ENCODE peak calls at places on chromosomes 1 and 21, in ten cellular contexts. One of them, this sample, is unnamed.

GRCh38 chr1:205610036-205610435 is 21.8 kb downstream of the ELK4 start:
- DNase-seq in KG1: no peak
- DNase-seq in mesenchymal stem cell: peak
- DNase-seq in retina: no peak
- DNase-seq in RWPE1: no peak
- DNase-seq in foreskin melanocyte: peak
- DNase-seq in Caco-2: no peak
- DNase-seq in skeletal muscle cell: no peak
- DNase-seq in NCI-H1105: no peak
- DNase-seq in B cell: no peak
- DNase-seq in this sample: no peak

GRCh38 chr1:171868217-171868616 is 26.9 kb downstream of the DNM3 start:
- DNase-seq in foreskin melanocyte: no peak
- DNase-seq in retina: no peak
- DNase-seq in RWPE1: no peak
- DNase-seq in skeletal muscle cell: no peak
- DNase-seq in mesenchymal stem cell: no peak
- DNase-seq in NCI-H1105: no peak
- DNase-seq in KG1: no peak
- DNase-seq in B cell: no peak
- DNase-seq in Caco-2: no peak
- DNase-seq in this sample: no peak

GRCh38 chr21:42534361-42534900 is 20.8 kb downstream of the SLC37A1 start:
- DNase-seq in foreskin melanocyte: no peak
- DNase-seq in KG1: no peak
- DNase-seq in B cell: peak
- DNase-seq in skeletal muscle cell: no peak
- DNase-seq in RWPE1: no peak
- DNase-seq in retina: no peak
- DNase-seq in mesenchymal stem cell: no peak
- DNase-seq in Caco-2: no peak
- DNase-seq in NCI-H1105: no peak
- DNase-seq in this sample: no peak

GRCh38 chr1:154975409-154976205 is 1.1 kb downstream of the CKS1B start:
- DNase-seq in KG1: peak
- DNase-seq in skeletal muscle cell: no peak
- DNase-seq in NCI-H1105: no peak
- DNase-seq in Caco-2: peak
- DNase-seq in retina: no peak
- DNase-seq in mesenchymal stem cell: peak
- DNase-seq in B cell: peak
- DNase-seq in foreskin melanocyte: no peak
- DNase-seq in RWPE1: no peak
- DNase-seq in this sample: no peak

GRCh38 chr1:42975561-42976225 is 17.0 kb upstream of the SLC2A1 start:
- DNase-seq in skeletal muscle cell: no peak
- DNase-seq in RWPE1: no peak
- DNase-seq in mesenchymal stem cell: no peak
- DNase-seq in retina: no peak
- DNase-seq in B cell: no peak
- DNase-seq in foreskin melanocyte: no peak
- DNase-seq in NCI-H1105: no peak
- DNase-seq in Caco-2: no peak
- DNase-seq in KG1: no peak
- DNase-seq in this sample: no peak

GRCh38 chr1:26112407-26112775 is 767 bp downstream of the PDIK1L start:
- DNase-seq in B cell: no peak
- DNase-seq in Caco-2: no peak
- DNase-seq in mesenchymal stem cell: no peak
- DNase-seq in RWPE1: no peak
- DNase-seq in KG1: no peak
- DNase-seq in skeletal muscle cell: no peak
- DNase-seq in retina: no peak
- DNase-seq in NCI-H1105: peak
- DNase-seq in foreskin melanocyte: no peak
- DNase-seq in this sample: no peak

GRCh38 chr21:22120616-22121266 is 1122.5 kb downstream of the NCAM2 start:
- DNase-seq in RWPE1: no peak
- DNase-seq in skeletal muscle cell: no peak
- DNase-seq in foreskin melanocyte: peak
- DNase-seq in NCI-H1105: no peak
- DNase-seq in KG1: no peak
- DNase-seq in retina: no peak
- DNase-seq in Caco-2: no peak
- DNase-seq in B cell: no peak
- DNase-seq in mesenchymal stem cell: no peak
- DNase-seq in this sample: no peak

GRCh38 chr1:203428981-203429599 is 46.5 kb upstream of the PRELP start:
- DNase-seq in KG1: no peak
- DNase-seq in mesenchymal stem cell: no peak
- DNase-seq in Caco-2: peak
- DNase-seq in retina: no peak
- DNase-seq in skeletal muscle cell: no peak
- DNase-seq in foreskin melanocyte: no peak
- DNase-seq in RWPE1: no peak
- DNase-seq in NCI-H1105: peak
- DNase-seq in B cell: no peak
- DNase-seq in this sample: no peak

GRCh38 chr21:40595806-40596205 is 251.2 kb downstream of the DSCAM start:
- DNase-seq in RWPE1: peak
- DNase-seq in KG1: no peak
- DNase-seq in retina: no peak
- DNase-seq in skeletal muscle cell: no peak
- DNase-seq in Caco-2: no peak
- DNase-seq in NCI-H1105: no peak
- DNase-seq in foreskin melanocyte: no peak
- DNase-seq in B cell: no peak
- DNase-seq in mesenchymal stem cell: no peak
- DNase-seq in this sample: no peak

GRCh38 chr1:230772457-230773395 is 25.5 kb downstream of the CAPN9 start:
- DNase-seq in RWPE1: peak
- DNase-seq in Caco-2: peak
- DNase-seq in skeletal muscle cell: peak
- DNase-seq in NCI-H1105: no peak
- DNase-seq in retina: peak
- DNase-seq in mesenchymal stem cell: peak
- DNase-seq in foreskin melanocyte: peak
- DNase-seq in B cell: no peak
- DNase-seq in KG1: no peak
- DNase-seq in this sample: no peak

GRCh38 chr1:154468480-154469240 is 33.4 kb upstream of the TDRD10 start:
- DNase-seq in KG1: no peak
- DNase-seq in foreskin melanocyte: no peak
- DNase-seq in NCI-H1105: no peak
- DNase-seq in RWPE1: no peak
- DNase-seq in retina: no peak
- DNase-seq in mesenchymal stem cell: no peak
- DNase-seq in Caco-2: no peak
- DNase-seq in B cell: no peak
- DNase-seq in skeletal muscle cell: no peak
- DNase-seq in this sample: no peak

GRCh38 chr1:112702067-112702395 is 4.9 kb downstream of the RHOC start:
- DNase-seq in B cell: no peak
- DNase-seq in foreskin melanocyte: no peak
- DNase-seq in retina: no peak
- DNase-seq in Caco-2: no peak
- DNase-seq in skeletal muscle cell: no peak
- DNase-seq in RWPE1: no peak
- DNase-seq in mesenchymal stem cell: no peak
- DNase-seq in NCI-H1105: no peak
- DNase-seq in KG1: no peak
- DNase-seq in this sample: no peak

GRCh38 chr1:209080170-209080781 is 503.2 kb upstream of the CAMK1G start:
- DNase-seq in foreskin melanocyte: peak
- DNase-seq in B cell: no peak
- DNase-seq in KG1: no peak
- DNase-seq in NCI-H1105: no peak
- DNase-seq in skeletal muscle cell: no peak
- DNase-seq in Caco-2: no peak
- DNase-seq in mesenchymal stem cell: peak
- DNase-seq in retina: no peak
- DNase-seq in RWPE1: peak
- DNase-seq in this sample: peak

GRCh38 chr1:174160109-174160473 is 771 bp downstream of the RABGAP1L start:
- DNase-seq in Caco-2: peak
- DNase-seq in mesenchymal stem cell: peak
- DNase-seq in KG1: no peak
- DNase-seq in retina: no peak
- DNase-seq in B cell: no peak
- DNase-seq in foreskin melanocyte: no peak
- DNase-seq in RWPE1: peak
- DNase-seq in skeletal muscle cell: no peak
- DNase-seq in NCI-H1105: no peak
- DNase-seq in this sample: peak

GRCh38 chr21:32991299-32991850 is 34.4 kb upstream of the OLIG2 start:
- DNase-seq in Caco-2: no peak
- DNase-seq in skeletal muscle cell: no peak
- DNase-seq in RWPE1: no peak
- DNase-seq in mesenchymal stem cell: no peak
- DNase-seq in KG1: no peak
- DNase-seq in foreskin melanocyte: no peak
- DNase-seq in retina: peak
- DNase-seq in B cell: no peak
- DNase-seq in NCI-H1105: peak
- DNase-seq in this sample: no peak

GRCh38 chr1:47233165-47233564 is 1.1 kb upstream of the TAL1 start:
- DNase-seq in mesenchymal stem cell: no peak
- DNase-seq in RWPE1: no peak
- DNase-seq in foreskin melanocyte: no peak
- DNase-seq in retina: no peak
- DNase-seq in KG1: no peak
- DNase-seq in Caco-2: no peak
- DNase-seq in NCI-H1105: no peak
- DNase-seq in B cell: no peak
- DNase-seq in skeletal muscle cell: no peak
- DNase-seq in this sample: no peak

GRCh38 chr1:43711524-43712386 is 4.4 kb downstream of the ST3GAL3 start:
- DNase-seq in mesenchymal stem cell: peak
- DNase-seq in retina: no peak
- DNase-seq in Caco-2: no peak
- DNase-seq in foreskin melanocyte: peak
- DNase-seq in RWPE1: peak
- DNase-seq in KG1: no peak
- DNase-seq in NCI-H1105: no peak
- DNase-seq in B cell: no peak
- DNase-seq in skeletal muscle cell: no peak
- DNase-seq in this sample: peak

GRCh38 chr1:16064536-16065196 is 8.8 kb downstream of the FAM131C start:
- DNase-seq in NCI-H1105: no peak
- DNase-seq in skeletal muscle cell: no peak
- DNase-seq in RWPE1: no peak
- DNase-seq in foreskin melanocyte: no peak
- DNase-seq in B cell: no peak
- DNase-seq in KG1: no peak
- DNase-seq in retina: no peak
- DNase-seq in Caco-2: no peak
- DNase-seq in mesenchymal stem cell: no peak
- DNase-seq in this sample: no peak

GRCh38 chr1:96840396-96840795 is 118.8 kb downstream of the PTBP2 start:
- DNase-seq in RWPE1: no peak
- DNase-seq in NCI-H1105: no peak
- DNase-seq in mesenchymal stem cell: no peak
- DNase-seq in retina: no peak
- DNase-seq in skeletal muscle cell: no peak
- DNase-seq in KG1: no peak
- DNase-seq in Caco-2: no peak
- DNase-seq in B cell: no peak
- DNase-seq in foreskin melanocyte: no peak
- DNase-seq in this sample: no peak

GRCh38 chr1:37846634-37847339 is 12.6 kb downstream of the MTF1 start:
- DNase-seq in skeletal muscle cell: no peak
- DNase-seq in NCI-H1105: no peak
- DNase-seq in foreskin melanocyte: no peak
- DNase-seq in KG1: no peak
- DNase-seq in Caco-2: no peak
- DNase-seq in retina: no peak
- DNase-seq in mesenchymal stem cell: peak
- DNase-seq in RWPE1: no peak
- DNase-seq in B cell: no peak
- DNase-seq in this sample: no peak

GRCh38 chr1:15680131-15680530 is 4.0 kb upstream of the PLEKHM2 start:
- DNase-seq in KG1: no peak
- DNase-seq in mesenchymal stem cell: peak
- DNase-seq in NCI-H1105: no peak
- DNase-seq in Caco-2: no peak
- DNase-seq in foreskin melanocyte: no peak
- DNase-seq in RWPE1: peak
- DNase-seq in retina: no peak
- DNase-seq in B cell: no peak
- DNase-seq in skeletal muscle cell: peak
- DNase-seq in this sample: peak

GRCh38 chr21:46187251-46187650 is 3.0 kb upstream of the SPATC1L start:
- DNase-seq in KG1: no peak
- DNase-seq in Caco-2: no peak
- DNase-seq in retina: no peak
- DNase-seq in RWPE1: no peak
- DNase-seq in skeletal muscle cell: no peak
- DNase-seq in NCI-H1105: no peak
- DNase-seq in B cell: no peak
- DNase-seq in mesenchymal stem cell: no peak
- DNase-seq in foreskin melanocyte: no peak
- DNase-seq in this sample: no peak

GRCh38 chr1:68321084-68321685 is 88.9 kb upstream of the WLS start:
- DNase-seq in retina: peak
- DNase-seq in foreskin melanocyte: no peak
- DNase-seq in NCI-H1105: no peak
- DNase-seq in mesenchymal stem cell: peak
- DNase-seq in RWPE1: peak
- DNase-seq in skeletal muscle cell: no peak
- DNase-seq in KG1: no peak
- DNase-seq in Caco-2: peak
- DNase-seq in B cell: no peak
- DNase-seq in this sample: no peak

GRCh38 chr1:192906334-192906733 is 97.5 kb downstream of the RGS2 start:
- DNase-seq in KG1: no peak
- DNase-seq in B cell: no peak
- DNase-seq in Caco-2: no peak
- DNase-seq in skeletal muscle cell: no peak
- DNase-seq in NCI-H1105: no peak
- DNase-seq in RWPE1: no peak
- DNase-seq in retina: no peak
- DNase-seq in foreskin melanocyte: no peak
- DNase-seq in mesenchymal stem cell: no peak
- DNase-seq in this sample: no peak

GRCh38 chr1:28115267-28115666 is 26.9 kb upstream of the EYA3 start:
- DNase-seq in RWPE1: no peak
- DNase-seq in NCI-H1105: no peak
- DNase-seq in mesenchymal stem cell: peak
- DNase-seq in B cell: no peak
- DNase-seq in skeletal muscle cell: no peak
- DNase-seq in KG1: peak
- DNase-seq in retina: no peak
- DNase-seq in foreskin melanocyte: no peak
- DNase-seq in Caco-2: no peak
- DNase-seq in this sample: no peak

GRCh38 chr1:107794571-107794970 is 170.4 kb downstream of the VAV3 start:
- DNase-seq in retina: no peak
- DNase-seq in B cell: no peak
- DNase-seq in Caco-2: no peak
- DNase-seq in RWPE1: no peak
- DNase-seq in foreskin melanocyte: no peak
- DNase-seq in skeletal muscle cell: no peak
- DNase-seq in mesenchymal stem cell: no peak
- DNase-seq in NCI-H1105: no peak
- DNase-seq in KG1: no peak
- DNase-seq in this sample: no peak

GRCh38 chr1:69568435-69569280 is 936 bp downstream of the LRRC7 start:
- DNase-seq in retina: peak
- DNase-seq in Caco-2: no peak
- DNase-seq in foreskin melanocyte: no peak
- DNase-seq in RWPE1: no peak
- DNase-seq in B cell: no peak
- DNase-seq in skeletal muscle cell: no peak
- DNase-seq in KG1: peak
- DNase-seq in mesenchymal stem cell: peak
- DNase-seq in NCI-H1105: peak
- DNase-seq in this sample: no peak

GRCh38 chr1:84997667-84998600 is 1.0 kb upstream of the MCOLN2 start:
- DNase-seq in Caco-2: peak
- DNase-seq in foreskin melanocyte: no peak
- DNase-seq in B cell: peak
- DNase-seq in mesenchymal stem cell: peak
- DNase-seq in NCI-H1105: no peak
- DNase-seq in KG1: no peak
- DNase-seq in retina: peak
- DNase-seq in RWPE1: peak
- DNase-seq in skeletal muscle cell: no peak
- DNase-seq in this sample: no peak